ENCODE peak calls at places on chromosomes 1 and 21, in seven cellular contexts. N is tibial nerve, E is breast epithelium, Q is ovary, J is heart right ventricle, L is neural progenitor cell, K is tibial artery. B is an unnamed sample.
A peak's percentile ranks its signal among the peaks of the same experiment; 100 is the strongest.

GRCh38 chr1:244100691-244101453 is 49.8 kb downstream of the ZBTB18 start:
- DNase-seq in J (no peak), Q (no peak), N (no peak), E (no peak), L (no peak), K (no peak), B (no peak)

GRCh38 chr1:201947697-201948008 is 1.3 kb upstream of the LMOD1 start:
- DNase-seq in K (no peak), J (no peak), Q (no peak), L (no peak), N (no peak), E (no peak), B (no peak)

GRCh38 chr1:226939439-226940028 is 560 bp upstream of the COQ8A start:
- DNase-seq in Q (peak; percentile 81), N (peak; percentile 44), E (peak; percentile 41), K (peak; percentile 57), J (peak; percentile 60), L (peak; percentile 74), B (no peak)

GRCh38 chr1:197774691-197775281 is 494 bp downstream of the DENND1B start:
- DNase-seq in Q (peak; percentile 69), K (peak; percentile 47), N (no peak), J (peak; percentile 51), E (no peak), L (peak; percentile 77), B (no peak)

GRCh38 chr1:101993703-101994102 is 3.0 kb downstream of the OLFM3 start:
- DNase-seq in N (no peak), Q (no peak), L (no peak), K (no peak), E (no peak), J (no peak), B (peak; percentile 12)

GRCh38 chr21:46099476-46099875 is 1.6 kb downstream of the COL6A2 start:
- DNase-seq in J (peak; percentile 13), E (peak; percentile 16), L (peak; percentile 34), N (peak; percentile 10), K (peak; percentile 47), Q (peak; percentile 63), B (no peak)

GRCh38 chr1:89261926-89262540 is 10.6 kb downstream of the GBP5 start:
- DNase-seq in N (no peak), K (no peak), J (no peak), Q (peak; percentile 55), L (peak; percentile 20), E (no peak), B (no peak)

GRCh38 chr1:78649628-78650027 is at the start of gene IFI44:
- DNase-seq in E (peak; percentile 78), N (peak; percentile 96), Q (peak; percentile 77), K (peak; percentile 86), L (no peak), J (peak; percentile 92), B (peak; percentile 73)

GRCh38 chr1:41284121-41284520 is 42.0 kb upstream of the SCMH1 start:
- DNase-seq in J (no peak), N (no peak), L (no peak), K (no peak), Q (no peak), E (no peak), B (no peak)

GRCh38 chr1:178461676-178462075 is 35.1 kb downstream of the CLEC20A start:
- DNase-seq in Q (no peak), E (no peak), J (no peak), L (no peak), N (no peak), K (no peak), B (peak; percentile 62)

GRCh38 chr1:2976180-2976562 is 45.1 kb upstream of the ACTRT2 start:
- DNase-seq in J (no peak), N (no peak), K (no peak), L (no peak), E (no peak), Q (no peak), B (no peak)

GRCh38 chr1:157194739-157195520 is 56.7 kb upstream of the ETV3 start:
- DNase-seq in J (no peak), N (no peak), E (no peak), Q (no peak), K (no peak), L (no peak), B (no peak)

GRCh38 chr21:41045534-41046268 is 122.3 kb upstream of the BACE2 start:
- DNase-seq in N (no peak), L (peak; percentile 68), J (no peak), K (no peak), E (no peak), Q (no peak), B (peak; percentile 9)
- TF ChIP-seq CTCF in N (no peak), L (peak; percentile 63), J (peak; percentile 46), K (no peak), E (peak; percentile 36), Q (no peak), B (peak; percentile 48)

DNA sequence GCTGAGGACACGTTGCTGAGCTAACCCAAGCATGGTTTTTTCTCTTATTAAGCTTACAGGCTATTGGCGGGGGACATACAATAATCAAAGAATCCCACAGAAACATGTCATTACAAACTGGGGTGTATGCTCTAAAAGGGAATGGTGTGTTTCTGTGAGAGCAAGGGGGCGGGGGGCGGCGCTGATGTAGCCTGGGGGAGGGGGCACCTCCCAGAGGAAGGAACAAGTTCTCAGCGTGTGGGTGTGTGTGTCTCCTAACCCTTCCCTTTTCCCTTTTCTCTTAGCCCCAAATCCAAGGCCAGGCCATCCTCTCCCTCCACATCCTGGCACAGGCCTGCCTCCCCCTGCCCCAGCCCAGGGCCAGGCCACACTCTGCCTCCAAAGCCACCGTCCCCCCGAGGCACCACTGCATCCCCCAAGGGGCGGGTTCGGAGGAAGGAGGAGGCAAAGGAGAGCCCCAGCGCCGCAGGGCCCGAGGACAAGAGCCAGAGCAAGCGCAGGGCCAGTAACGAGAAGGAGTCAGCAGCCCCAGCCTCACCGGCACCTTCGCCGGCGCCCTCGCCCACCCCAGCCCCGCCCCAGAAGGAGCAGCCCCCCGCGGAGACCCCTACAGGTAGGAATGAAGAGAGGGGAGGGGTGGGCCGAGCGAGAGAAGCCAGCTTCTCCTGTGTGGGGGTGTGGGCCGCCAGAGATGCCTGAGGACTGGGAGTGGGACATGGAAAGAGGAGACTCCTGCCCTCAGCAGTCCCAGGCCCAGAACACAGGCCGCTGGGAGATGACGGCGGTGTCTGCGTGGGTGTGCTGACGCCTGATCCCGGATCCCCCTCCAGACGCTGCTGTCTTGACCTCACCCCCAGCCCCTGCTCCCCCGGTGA is 21.9 kb downstream of the MAP7D1 start:
- DNase-seq in L (peak; percentile 24), Q (no peak), K (no peak), J (no peak), E (no peak), N (no peak), B (no peak)
- H3K36me3 ChIP-seq in L (peaks cover 8% of the 10 kb centered on the region), Q (no peaks in the 10 kb centered on the region), K (peaks cover 66% of the 10 kb centered on the region), J (peaks cover 78% of the 10 kb centered on the region), E (peaks cover 16% of the 10 kb centered on the region), N (peaks cover 4% of the 10 kb centered on the region), B (peaks cover 63% of the 10 kb centered on the region)

GRCh38 chr1:229093258-229093540 is 177.7 kb upstream of the RAB4A start:
- DNase-seq in K (no peak), Q (no peak), L (no peak), E (no peak), J (no peak), N (no peak), B (no peak)

GRCh38 chr1:229091721-229092136 is 179.2 kb upstream of the RAB4A start:
- DNase-seq in L (no peak), J (no peak), Q (no peak), N (no peak), E (no peak), K (no peak), B (no peak)

GRCh38 chr1:229093546-229094336 is 177.2 kb upstream of the RAB4A start:
- DNase-seq in K (no peak), Q (no peak), N (no peak), E (peak; percentile 86), J (no peak), L (no peak), B (peak; percentile 83)

GRCh38 chr1:229094476-229095311 is 176.2 kb upstream of the RAB4A start:
- DNase-seq in K (no peak), L (no peak), N (no peak), Q (no peak), E (no peak), J (no peak), B (no peak)

GRCh38 chr1:229092377-229093257 is 178.3 kb upstream of the RAB4A start:
- DNase-seq in N (no peak), E (no peak), K (no peak), L (no peak), J (no peak), Q (no peak), B (no peak)
- H3K4me3 ChIP-seq in N (no peak overlapping the region), E (no peak overlapping the region), K (no peak overlapping the region), L (no peak overlapping the region), J (no peak overlapping the region), Q (no peak overlapping the region), B (no peak overlapping the region)

DNA sequence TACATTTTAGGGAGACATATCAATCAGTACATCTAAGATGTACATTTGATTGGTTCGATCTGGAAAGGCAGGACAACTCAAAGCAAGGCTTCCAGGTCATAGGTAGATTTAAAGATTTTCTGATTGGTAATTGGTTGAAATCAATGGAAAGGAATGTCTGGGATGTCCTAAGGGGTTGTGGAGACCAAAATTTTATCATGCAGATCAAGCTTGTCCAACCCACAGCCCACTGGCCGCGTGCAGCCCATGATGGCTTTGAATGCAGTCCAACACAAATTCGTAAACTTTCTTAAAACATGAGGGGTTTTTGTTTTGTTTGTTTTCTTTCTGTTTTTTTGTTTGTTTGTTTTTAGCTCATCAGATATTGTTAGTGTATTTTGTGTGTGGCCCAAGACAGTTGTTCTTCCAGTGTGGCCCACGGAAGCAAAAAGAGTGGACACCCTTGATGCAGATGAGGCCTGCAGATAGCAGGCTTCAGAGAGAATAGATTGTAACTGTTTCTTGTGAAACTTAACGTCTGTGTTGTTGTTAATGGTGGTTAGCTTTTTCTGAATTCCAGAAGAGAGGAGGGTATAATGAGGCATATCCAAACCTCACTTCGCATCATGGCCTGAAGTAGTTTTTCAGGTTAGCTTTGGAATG is 3.1 kb downstream of the IFNAR1 start:
- DNase-seq in N (no peak), L (no peak), Q (no peak), J (no peak), E (no peak), K (no peak), B (no peak)
- TF ChIP-seq CTCF in N (no peak), L (no peak), Q (no peak), J (no peak), E (no peak), K (no peak), B (no peak)

DNA sequence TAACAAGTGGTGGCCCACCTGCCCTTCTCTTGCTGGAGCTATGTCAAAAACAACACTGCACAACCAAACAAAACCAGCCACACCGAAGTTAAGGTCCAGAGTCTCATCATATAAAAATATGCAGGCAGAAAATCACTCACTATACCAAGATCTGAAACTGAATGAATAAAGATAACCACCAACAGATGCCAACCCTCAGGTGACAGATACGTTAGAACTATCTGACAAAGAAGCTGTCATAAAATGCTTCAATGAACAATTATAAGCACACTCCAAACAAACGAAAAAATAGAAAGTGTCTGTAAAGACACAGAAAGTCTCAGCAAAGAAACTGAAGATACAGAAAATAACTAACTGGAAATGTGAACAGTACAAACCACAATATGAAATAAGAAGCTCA is 14.0 kb downstream of the ZNF496 start:
- DNase-seq in J (no peak), E (no peak), N (no peak), K (no peak), L (no peak), Q (no peak), B (no peak)
- H3K36me3 ChIP-seq in J (peaks cover 34% of the 10 kb centered on the region), E (peaks cover 5% of the 10 kb centered on the region), N (no peaks in the 10 kb centered on the region), K (peaks cover 39% of the 10 kb centered on the region), L (peaks cover 4% of the 10 kb centered on the region), Q (no peaks in the 10 kb centered on the region), B (peaks cover 4% of the 10 kb centered on the region)

DNA sequence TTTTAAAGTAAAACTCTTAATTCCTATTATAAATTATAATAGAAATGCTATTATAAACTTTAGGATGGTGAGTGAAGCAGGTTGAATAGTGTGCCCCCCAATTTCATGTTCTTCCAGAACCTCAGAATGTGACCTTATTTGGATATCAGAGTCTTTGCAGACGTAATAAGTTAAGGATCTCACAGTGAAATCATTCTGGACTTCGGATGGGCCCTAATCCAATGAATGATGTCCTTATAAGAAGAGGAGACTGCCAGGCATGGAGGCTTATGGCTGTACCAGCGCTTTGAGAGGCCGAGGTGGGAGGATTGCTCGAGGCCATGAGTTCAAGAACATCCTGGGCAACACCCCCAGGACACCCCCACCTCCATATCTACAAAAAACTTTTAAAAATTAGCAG is 9.4 kb upstream of the MT1HL1 start:
- DNase-seq in E (no peak), L (no peak), Q (no peak), K (no peak), J (no peak), N (no peak), B (no peak)
- H3K4me3 ChIP-seq in E (no peak overlapping the region), L (no peak overlapping the region), Q (no peak overlapping the region), K (no peak overlapping the region), J (no peak overlapping the region), N (no peak overlapping the region), B (no peak overlapping the region)